ENCODE peak calls at places on chromosomes 6 and 20, in seven cellular contexts. P, M, Z, T, B, Q and I are unnamed samples. For H3K36me3, the result is how much of the 10 kb centered on the place peaks cover.

GRCh38 chr20:59788811-59789210 is 144.6 kb downstream of the SYCP2 start:
- DNase-seq in P (no peak), M (no peak), Z (no peak), T (no peak), B (no peak), Q (no peak), I (no peak)

GRCh38 chr20:48904566-48905321 is 16.8 kb upstream of the ARFGEF2 start:
- DNase-seq in P (no peak), M (peak), Z (peak), T (peak), B (peak), Q (peak), I (peak)

GRCh38 chr6:105884426-105884825 is 201.7 kb upstream of the PRDM1 start:
- DNase-seq in P (no peak), M (no peak), Z (no peak), T (no peak), B (no peak), Q (no peak), I (no peak)

GRCh38 chr6:45714795-45715507 is 300.7 kb downstream of the CLIC5 start:
- DNase-seq in P (no peak), M (peak), Z (peak), T (peak), B (peak), Q (no peak), I (peak)

GRCh38 chr20:6769953-6770831 is 2.7 kb downstream of the BMP2 start:
- DNase-seq in P (peak), M (no peak), Z (no peak), T (peak), B (peak), Q (peak), I (peak)

GRCh38 chr6:104771258-104771832 is 88.4 kb downstream of the HACE1 start:
- DNase-seq in P (no peak), M (peak), Z (peak), T (no peak), B (peak), Q (no peak), I (no peak)

GRCh38 chr6:63347599-63347998 is 27.8 kb upstream of the LGSN start:
- DNase-seq in P (no peak), M (peak), Z (peak), T (no peak), B (peak), Q (no peak), I (no peak)

GRCh38 chr6:105482227-105482839 is 79.5 kb upstream of the PREP start:
- DNase-seq in P (no peak), M (peak), Z (no peak), T (no peak), B (peak), Q (peak), I (no peak)

GRCh38 chr6:44234101-44235090 is 11.0 kb downstream of the SLC29A1 start:
- DNase-seq in P (no peak), M (peak), Z (peak), T (peak), B (peak), Q (peak), I (peak)

GRCh38 chr6:106547961-106548453 is 81.3 kb downstream of the RTN4IP1 start:
- DNase-seq in P (no peak), M (peak), Z (peak), T (no peak), B (peak), Q (no peak), I (no peak)

GRCh38 chr6:68709882-68710281 is 74.8 kb downstream of the ADGRB3 start:
- DNase-seq in P (no peak), M (no peak), Z (no peak), T (peak), B (no peak), Q (no peak), I (no peak)

GRCh38 chr6:10582774-10583508 is 61.8 kb downstream of the GCNT2 start:
- DNase-seq in P (no peak), M (no peak), Z (no peak), T (peak), B (no peak), Q (no peak), I (no peak)

GRCh38 chr6:26607434-26608230 is 10.9 kb downstream of the ABT1 start:
- DNase-seq in P (no peak), M (peak), Z (peak), T (peak), B (peak), Q (no peak), I (peak)

GRCh38 chr6:158149641-158150040 is 18.4 kb downstream of the SERAC1 start:
- DNase-seq in P (no peak), M (peak), Z (peak), T (no peak), B (peak), Q (no peak), I (no peak)

GRCh38 chr6:67433124-67433523 is 1202.0 kb upstream of the ADGRB3 start:
- DNase-seq in P (no peak), M (no peak), Z (no peak), T (no peak), B (peak), Q (no peak), I (no peak)

GRCh38 chr6:38806271-38806670 is 91.2 kb downstream of the DNAH8 start:
- DNase-seq in P (no peak), M (no peak), Z (no peak), T (peak), B (no peak), Q (no peak), I (no peak)

GRCh38 chr6:35087361-35088280 is 53.5 kb downstream of the TCP11 start:
- DNase-seq in P (peak), M (no peak), Z (no peak), T (no peak), B (no peak), Q (no peak), I (no peak)

GRCh38 chr6:52046456-52046855 is 41.0 kb downstream of the PKHD1 start:
- DNase-seq in P (no peak), M (no peak), Z (no peak), T (no peak), B (no peak), Q (no peak), I (no peak)

GRCh38 chr6:149387787-149388512 is 12.1 kb upstream of the SUMO4 start:
- DNase-seq in P (no peak), M (no peak), Z (no peak), T (no peak), B (no peak), Q (no peak), I (peak)
- H3K36me3 ChIP-seq in P (under half), M (under half), Z (under half), T (under half), B (under half), Q (under half), I (under half)

GRCh38 chr20:4854502-4854901 is 132.8 kb downstream of the PRND start:
- DNase-seq in P (no peak), M (no peak), Z (no peak), T (no peak), B (no peak), Q (no peak), I (no peak)
- H3K36me3 ChIP-seq in P (under half), M (under half), Z (under half), T (under half), B (under half), Q (under half), I (under half)

GRCh38 chr20:63204362-63204761 is 11.6 kb downstream of the YTHDF1 start:
- DNase-seq in P (peak), M (no peak), Z (no peak), T (no peak), B (no peak), Q (no peak), I (no peak)

GRCh38 chr20:63202811-63203526 is 13.0 kb downstream of the YTHDF1 start:
- DNase-seq in P (peak), M (no peak), Z (no peak), T (no peak), B (no peak), Q (no peak), I (no peak)

GRCh38 chr20:63208346-63208924 is 7.5 kb downstream of the YTHDF1 start:
- DNase-seq in P (peak), M (no peak), Z (no peak), T (no peak), B (no peak), Q (no peak), I (no peak)

GRCh38 chr20:63206878-63207277 is 9.1 kb downstream of the YTHDF1 start:
- DNase-seq in P (peak), M (peak), Z (peak), T (no peak), B (peak), Q (no peak), I (no peak)

GRCh38 chr20:63205896-63206295 is 10.0 kb downstream of the YTHDF1 start:
- DNase-seq in P (peak), M (no peak), Z (no peak), T (no peak), B (no peak), Q (no peak), I (no peak)
- H3K36me3 ChIP-seq in P (under half), M (half or more), Z (half or more), T (under half), B (under half), Q (half or more), I (under half)

GRCh38 chr6:89758830-89759229 is 60.8 kb downstream of the MDN1 start:
- DNase-seq in P (no peak), M (no peak), Z (no peak), T (no peak), B (no peak), Q (no peak), I (no peak)
- H3K36me3 ChIP-seq in P (under half), M (under half), Z (under half), T (under half), B (under half), Q (half or more), I (under half)

GRCh38 chr6:42642794-42643193 is 79.0 kb downstream of the UBR2 start:
- DNase-seq in P (no peak), M (no peak), Z (no peak), T (no peak), B (no peak), Q (no peak), I (no peak)
- H3K36me3 ChIP-seq in P (under half), M (under half), Z (under half), T (under half), B (under half), Q (half or more), I (under half)